ENCODE peak calls at places on chromosome 22, in eight cellular contexts. T, P, C, K, M, U, S and O are unnamed samples.

GRCh38 chr22:32106930-32107329 is 52.2 kb downstream of the C22orf42 start:
- DNase-seq in M (no peak), K (no peak), T (no peak), S (no peak), C (no peak), P (no peak), U (no peak), O (no peak)

GRCh38 chr22:47629273-47629711 is 866.8 kb downstream of the TBC1D22A start:
- DNase-seq in K (no peak), S (peak; percentile 3), T (no peak), P (peak; percentile 40), U (no peak), C (no peak), M (no peak), O (no peak)

GRCh38 chr22:49788492-49788891 is 39.2 kb downstream of the BRD1 start:
- DNase-seq in S (peak; percentile 28), K (no peak), P (no peak), C (no peak), U (peak; percentile 54), T (no peak), M (peak; percentile 78), O (no peak)

GRCh38 chr22:50548913-50549790 is 3.5 kb downstream of the KLHDC7B start:
- DNase-seq in S (no peak), M (peak; percentile 44), U (no peak), C (no peak), T (no peak), K (no peak), P (no peak), O (no peak)

GRCh38 chr22:47610766-47611165 is 848.3 kb downstream of the TBC1D22A start:
- DNase-seq in K (no peak), U (no peak), S (no peak), C (no peak), M (no peak), T (no peak), P (no peak), O (no peak)

GRCh38 chr22:43177479-43177878 is 9.5 kb downstream of the TTLL12 start:
- DNase-seq in T (no peak), C (no peak), K (no peak), S (no peak), M (no peak), P (peak; percentile 70), U (no peak), O (no peak)

GRCh38 chr22:36587289-36588154 is 58.6 kb upstream of the EIF3D start:
- DNase-seq in C (peak; percentile 26), S (no peak), M (no peak), U (no peak), P (no peak), T (no peak), K (no peak), O (no peak)

GRCh38 chr22:44587004-44587793 is 89.2 kb upstream of the RTL6 start:
- DNase-seq in T (peak; percentile 14), C (no peak), M (peak; percentile 34), K (no peak), U (no peak), P (peak; percentile 47), S (no peak), O (peak; percentile 49)

GRCh38 chr22:24402460-24403192 is 24.8 kb upstream of the ADORA2A start:
- DNase-seq in S (peak; percentile 83), M (no peak), C (peak; percentile 91), U (peak; percentile 89), T (peak; percentile 87), P (no peak), K (no peak), O (peak; percentile 94)

GRCh38 chr22:32069579-32070372 is 26.7 kb downstream of the SLC5A1 start:
- DNase-seq in U (no peak), T (no peak), S (no peak), C (no peak), K (no peak), M (no peak), P (no peak), O (no peak)

GRCh38 chr22:43789452-43789851 is 22.7 kb downstream of the EFCAB6 start:
- DNase-seq in P (no peak), U (no peak), K (no peak), C (peak; percentile 33), T (peak; percentile 70), S (peak; percentile 40), M (no peak), O (peak; percentile 42)

GRCh38 chr22:32997295-32997694 is 60.9 kb downstream of the SYN3 start:
- DNase-seq in U (no peak), T (no peak), M (peak; percentile 55), S (no peak), C (no peak), P (no peak), K (no peak), O (no peak)

GRCh38 chr22:22823126-22823804 is 64.4 kb upstream of the IGLL5 start:
- DNase-seq in S (no peak), T (no peak), U (no peak), P (no peak), K (no peak), C (no peak), M (no peak), O (no peak)

GRCh38 chr22:17576475-17576874 is 13.2 kb downstream of the SLC25A18 start:
- DNase-seq in P (no peak), U (no peak), C (peak; percentile 50), S (peak; percentile 69), K (no peak), M (no peak), T (no peak), O (peak; percentile 85)

GRCh38 chr22:17918840-17919239 is 105.5 kb downstream of the MICAL3 start:
- DNase-seq in K (no peak), S (peak; percentile 57), U (no peak), P (no peak), C (no peak), T (no peak), M (no peak), O (peak; percentile 37)

GRCh38 chr22:30860176-30861105 is 108.1 kb downstream of the MORC2 start:
- DNase-seq in U (no peak), C (no peak), K (no peak), M (no peak), P (peak; percentile 37), T (no peak), S (no peak), O (no peak)

GRCh38 chr22:20571531-20572007 is 64.2 kb downstream of the MED15 start:
- DNase-seq in P (no peak), M (no peak), T (peak; percentile 73), U (no peak), S (no peak), K (peak; percentile 62), C (no peak), O (no peak)

GRCh38 chr22:20663137-20663828 is 110.6 kb upstream of the SERPIND1 start:
- DNase-seq in M (no peak), U (no peak), K (no peak), C (no peak), T (no peak), S (no peak), P (no peak), O (no peak)

GRCh38 chr22:20052309-20053250 is 27.5 kb upstream of the DGCR8 start:
- DNase-seq in K (no peak), T (no peak), S (no peak), C (no peak), P (no peak), M (no peak), U (no peak), O (no peak)

GRCh38 chr22:23180893-23181762 is 819 bp downstream of the BCR start:
- DNase-seq in P (no peak), C (no peak), K (no peak), T (no peak), U (no peak), M (peak; percentile 68), S (no peak), O (no peak)

GRCh38 chr22:31647516-31647915 is 14.5 kb downstream of the PISD start:
- DNase-seq in T (no peak), P (no peak), C (peak; percentile 86), K (no peak), S (no peak), M (no peak), U (no peak), O (no peak)

GRCh38 chr22:42880815-42881214 is 23.7 kb upstream of the ARFGAP3 start:
- DNase-seq in M (no peak), U (no peak), K (no peak), P (no peak), C (no peak), T (no peak), S (no peak), O (no peak)

GRCh38 chr22:36253523-36254490 is 874 bp downstream of the APOL1 start:
- DNase-seq in P (no peak), M (no peak), C (no peak), U (peak; percentile 68), S (no peak), T (no peak), K (no peak), O (no peak)

GRCh38 chr22:26502688-26503561 is 9.3 kb downstream of the TFIP11 start:
- DNase-seq in M (no peak), S (no peak), U (no peak), P (no peak), C (peak; percentile 34), T (peak; percentile 54), K (peak; percentile 56), O (no peak)
- H3K4me3 ChIP-seq in M (no peak overlapping the region), S (no peak overlapping the region), U (no peak overlapping the region), P (no peak overlapping the region), C (no peak overlapping the region), T (no peak overlapping the region), K (no peak overlapping the region), O (no peak overlapping the region)

GRCh38 chr22:39212721-39213376 is 31.9 kb downstream of the PDGFB start:
- DNase-seq in C (no peak), K (no peak), U (no peak), T (no peak), P (peak; percentile 20), S (no peak), M (peak; percentile 12), O (peak; percentile 74)
- TF ChIP-seq CTCF in C (peak; percentile 39), K (no peak), U (no peak), T (peak; percentile 28), P (no peak), S (no peak), M (no peak), O (no peak)

DNA sequence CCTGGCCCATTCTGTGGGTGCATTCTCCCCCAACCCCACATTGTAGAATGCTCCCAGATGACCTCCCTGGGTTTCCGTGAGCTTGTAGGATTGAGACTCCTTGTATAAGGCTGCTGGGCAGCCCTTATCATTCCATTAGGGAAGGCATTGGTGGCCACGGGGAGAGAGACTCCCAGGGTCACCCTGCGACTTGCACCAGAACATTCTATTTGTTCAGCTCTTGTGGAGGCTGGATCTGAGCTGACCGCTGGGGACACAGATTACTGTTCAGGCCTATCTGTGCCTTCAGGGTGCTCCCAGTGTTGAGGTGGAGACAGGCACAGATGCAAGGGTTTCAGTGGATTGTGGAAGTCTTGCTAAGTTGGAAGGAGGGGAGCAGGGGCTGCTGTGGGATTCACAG is 17.8 kb downstream of the MICALL1 start:
- DNase-seq in C (no peak), K (no peak), U (no peak), T (no peak), P (no peak), M (no peak), S (no peak), O (no peak)
- H3K36me3 ChIP-seq in C (peaks cover 58% of the 10 kb centered on the region), K (no peaks in the 10 kb centered on the region), U (peaks cover 9% of the 10 kb centered on the region), T (peaks cover 14% of the 10 kb centered on the region), P (peaks cover 41% of the 10 kb centered on the region), M (peaks cover 75% of the 10 kb centered on the region), S (peaks cover 8% of the 10 kb centered on the region), O (peaks cover 6% of the 10 kb centered on the region)

DNA sequence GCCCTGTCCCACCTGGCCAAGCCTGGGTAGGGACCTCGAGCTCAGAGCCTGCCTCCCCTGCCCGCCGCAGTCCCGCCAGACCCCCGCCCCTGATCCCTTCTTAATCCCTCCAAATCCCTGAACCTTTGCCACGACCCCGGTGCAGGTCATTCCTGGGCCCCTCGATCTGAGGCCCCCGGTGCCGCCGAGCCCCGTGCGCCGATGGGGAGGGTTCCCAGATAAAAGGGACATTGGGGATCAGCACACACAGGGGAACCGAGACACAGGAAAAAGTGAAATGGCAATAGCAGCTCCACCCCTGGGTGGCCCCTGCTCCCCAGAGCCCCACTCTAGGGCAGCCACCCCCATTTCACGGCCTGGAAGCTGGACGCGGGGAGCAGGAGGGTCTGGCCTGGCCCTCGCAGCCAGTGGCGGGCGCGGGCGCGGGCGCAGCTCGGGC is 1.3 kb upstream of the WNT7B start:
- DNase-seq in P (no peak), S (no peak), U (no peak), M (no peak), C (no peak), K (no peak), T (no peak), O (no peak)
- H3K4me3 ChIP-seq in P (peak overlapping the region; percentile 63), S (peak overlapping the region; percentile 38), U (no peak overlapping the region), M (peak overlapping the region; percentile 63), C (no peak overlapping the region), K (no peak overlapping the region), T (no peak overlapping the region), O (no peak overlapping the region)